ENCODE peak calls at places on chromosomes 11 and 22, in seven cellular contexts. One of them, this sample, is unnamed.

GRCh38 chr22:20246368-20247009 is 21.6 kb downstream of the RTN4R start:
- DNase-seq in uterus: no peak
- DNase-seq in choroid plexus epithelial cell: no peak
- DNase-seq in activated CD8-positive, alpha-beta T cell treated with anti-CD3 and anti-CD28 coated beads for 36 hours: no peak
- DNase-seq in GM10248: no peak
- DNase-seq in sigmoid colon: no peak
- DNase-seq in brain microvascular endothelial cell: no peak
- DNase-seq in this sample: no peak

GRCh38 chr11:124892131-124892530 is 5.5 kb downstream of the ROBO4 start:
- DNase-seq in sigmoid colon: no peak
- DNase-seq in choroid plexus epithelial cell: no peak
- DNase-seq in activated CD8-positive, alpha-beta T cell treated with anti-CD3 and anti-CD28 coated beads for 36 hours: no peak
- DNase-seq in GM10248: no peak
- DNase-seq in brain microvascular endothelial cell: no peak
- DNase-seq in uterus: no peak
- DNase-seq in this sample: no peak

GRCh38 chr11:102763440-102763839 is 17.0 kb downstream of the MMP10 start:
- DNase-seq in uterus: no peak
- DNase-seq in brain microvascular endothelial cell: peak; percentile 7
- DNase-seq in activated CD8-positive, alpha-beta T cell treated with anti-CD3 and anti-CD28 coated beads for 36 hours: no peak
- DNase-seq in sigmoid colon: no peak
- DNase-seq in choroid plexus epithelial cell: no peak
- DNase-seq in GM10248: no peak
- DNase-seq in this sample: no peak

GRCh38 chr22:31947296-31947695 is 3.0 kb downstream of the YWHAH start:
- DNase-seq in sigmoid colon: no peak
- DNase-seq in uterus: no peak
- DNase-seq in activated CD8-positive, alpha-beta T cell treated with anti-CD3 and anti-CD28 coated beads for 36 hours: peak; percentile 52
- DNase-seq in choroid plexus epithelial cell: peak; percentile 62
- DNase-seq in brain microvascular endothelial cell: no peak
- DNase-seq in GM10248: peak; percentile 65
- DNase-seq in this sample: no peak

GRCh38 chr11:113189909-113190667 is 124.3 kb upstream of the TTC12 start:
- DNase-seq in sigmoid colon: no peak
- DNase-seq in uterus: peak; percentile 57
- DNase-seq in brain microvascular endothelial cell: peak; percentile 31
- DNase-seq in GM10248: no peak
- DNase-seq in choroid plexus epithelial cell: peak; percentile 82
- DNase-seq in activated CD8-positive, alpha-beta T cell treated with anti-CD3 and anti-CD28 coated beads for 36 hours: peak; percentile 5
- DNase-seq in this sample: no peak

GRCh38 chr11:33266418-33267215 is 9.4 kb downstream of the HIPK3 start:
- DNase-seq in brain microvascular endothelial cell: peak; percentile 85
- DNase-seq in activated CD8-positive, alpha-beta T cell treated with anti-CD3 and anti-CD28 coated beads for 36 hours: no peak
- DNase-seq in uterus: no peak
- DNase-seq in GM10248: no peak
- DNase-seq in choroid plexus epithelial cell: peak; percentile 91
- DNase-seq in sigmoid colon: no peak
- DNase-seq in this sample: no peak

GRCh38 chr22:26174280-26174679 is 5.0 kb downstream of the SEZ6L start:
- DNase-seq in sigmoid colon: no peak
- DNase-seq in activated CD8-positive, alpha-beta T cell treated with anti-CD3 and anti-CD28 coated beads for 36 hours: no peak
- DNase-seq in choroid plexus epithelial cell: no peak
- DNase-seq in brain microvascular endothelial cell: no peak
- DNase-seq in uterus: no peak
- DNase-seq in GM10248: no peak
- DNase-seq in this sample: no peak

GRCh38 chr11:46991391-46991790 is 54.8 kb downstream of the CSTPP1 start:
- DNase-seq in choroid plexus epithelial cell: no peak
- DNase-seq in sigmoid colon: no peak
- DNase-seq in brain microvascular endothelial cell: no peak
- DNase-seq in activated CD8-positive, alpha-beta T cell treated with anti-CD3 and anti-CD28 coated beads for 36 hours: no peak
- DNase-seq in uterus: no peak
- DNase-seq in GM10248: no peak
- DNase-seq in this sample: no peak

GRCh38 chr11:71489311-71490043 is 36.5 kb downstream of the NADSYN1 start:
- DNase-seq in activated CD8-positive, alpha-beta T cell treated with anti-CD3 and anti-CD28 coated beads for 36 hours: peak; percentile 80
- DNase-seq in uterus: no peak
- DNase-seq in brain microvascular endothelial cell: peak; percentile 72
- DNase-seq in choroid plexus epithelial cell: peak; percentile 80
- DNase-seq in sigmoid colon: peak; percentile 45
- DNase-seq in GM10248: peak; percentile 86
- DNase-seq in this sample: peak; percentile 84

GRCh38 chr11:128757235-128757711 is 63.4 kb downstream of the FLI1 start:
- DNase-seq in sigmoid colon: no peak
- DNase-seq in GM10248: peak; percentile 82
- DNase-seq in brain microvascular endothelial cell: peak; percentile 77
- DNase-seq in uterus: peak; percentile 33
- DNase-seq in choroid plexus epithelial cell: peak; percentile 87
- DNase-seq in activated CD8-positive, alpha-beta T cell treated with anti-CD3 and anti-CD28 coated beads for 36 hours: peak; percentile 88
- DNase-seq in this sample: no peak

GRCh38 chr22:11627436-11627797 is 3900.6 kb upstream of the OR11H1 start:
- DNase-seq in GM10248: no peak
- DNase-seq in uterus: no peak
- DNase-seq in activated CD8-positive, alpha-beta T cell treated with anti-CD3 and anti-CD28 coated beads for 36 hours: no peak
- DNase-seq in brain microvascular endothelial cell: no peak
- DNase-seq in choroid plexus epithelial cell: peak; percentile 28
- DNase-seq in sigmoid colon: no peak
- DNase-seq in this sample: no peak

GRCh38 chr11:76787911-76788596 is 4.9 kb downstream of the TSKU start:
- DNase-seq in sigmoid colon: peak; percentile 74
- DNase-seq in choroid plexus epithelial cell: peak; percentile 96
- DNase-seq in brain microvascular endothelial cell: no peak
- DNase-seq in activated CD8-positive, alpha-beta T cell treated with anti-CD3 and anti-CD28 coated beads for 36 hours: no peak
- DNase-seq in GM10248: no peak
- DNase-seq in uterus: peak; percentile 51
- DNase-seq in this sample: peak; percentile 61

GRCh38 chr11:134486106-134486505 is 74.1 kb upstream of the B3GAT1 start:
- DNase-seq in uterus: no peak
- DNase-seq in brain microvascular endothelial cell: no peak
- DNase-seq in GM10248: no peak
- DNase-seq in choroid plexus epithelial cell: no peak
- DNase-seq in sigmoid colon: no peak
- DNase-seq in activated CD8-positive, alpha-beta T cell treated with anti-CD3 and anti-CD28 coated beads for 36 hours: no peak
- DNase-seq in this sample: no peak

GRCh38 chr22:24553597-24554315 is 1.2 kb downstream of the GUCD1 start:
- DNase-seq in uterus: no peak
- DNase-seq in choroid plexus epithelial cell: peak; percentile 41
- DNase-seq in sigmoid colon: peak; percentile 70
- DNase-seq in GM10248: no peak
- DNase-seq in activated CD8-positive, alpha-beta T cell treated with anti-CD3 and anti-CD28 coated beads for 36 hours: no peak
- DNase-seq in brain microvascular endothelial cell: peak; percentile 7
- DNase-seq in this sample: no peak

GRCh38 chr22:19607198-19608113 is 83.2 kb upstream of the CLDN5 start:
- DNase-seq in activated CD8-positive, alpha-beta T cell treated with anti-CD3 and anti-CD28 coated beads for 36 hours: peak; percentile 50
- DNase-seq in GM10248: no peak
- DNase-seq in sigmoid colon: no peak
- DNase-seq in brain microvascular endothelial cell: no peak
- DNase-seq in uterus: peak; percentile 68
- DNase-seq in choroid plexus epithelial cell: peak; percentile 32
- DNase-seq in this sample: peak; percentile 65

GRCh38 chr11:45654242-45654641 is 11.2 kb downstream of the CHST1 start:
- DNase-seq in activated CD8-positive, alpha-beta T cell treated with anti-CD3 and anti-CD28 coated beads for 36 hours: no peak
- DNase-seq in sigmoid colon: peak; percentile 54
- DNase-seq in brain microvascular endothelial cell: no peak
- DNase-seq in uterus: no peak
- DNase-seq in choroid plexus epithelial cell: no peak
- DNase-seq in GM10248: no peak
- DNase-seq in this sample: no peak

GRCh38 chr22:32249231-32249630 is 5.9 kb downstream of the SLC5A4 start:
- DNase-seq in sigmoid colon: no peak
- DNase-seq in GM10248: no peak
- DNase-seq in choroid plexus epithelial cell: no peak
- DNase-seq in uterus: no peak
- DNase-seq in brain microvascular endothelial cell: no peak
- DNase-seq in activated CD8-positive, alpha-beta T cell treated with anti-CD3 and anti-CD28 coated beads for 36 hours: no peak
- DNase-seq in this sample: no peak

DNA sequence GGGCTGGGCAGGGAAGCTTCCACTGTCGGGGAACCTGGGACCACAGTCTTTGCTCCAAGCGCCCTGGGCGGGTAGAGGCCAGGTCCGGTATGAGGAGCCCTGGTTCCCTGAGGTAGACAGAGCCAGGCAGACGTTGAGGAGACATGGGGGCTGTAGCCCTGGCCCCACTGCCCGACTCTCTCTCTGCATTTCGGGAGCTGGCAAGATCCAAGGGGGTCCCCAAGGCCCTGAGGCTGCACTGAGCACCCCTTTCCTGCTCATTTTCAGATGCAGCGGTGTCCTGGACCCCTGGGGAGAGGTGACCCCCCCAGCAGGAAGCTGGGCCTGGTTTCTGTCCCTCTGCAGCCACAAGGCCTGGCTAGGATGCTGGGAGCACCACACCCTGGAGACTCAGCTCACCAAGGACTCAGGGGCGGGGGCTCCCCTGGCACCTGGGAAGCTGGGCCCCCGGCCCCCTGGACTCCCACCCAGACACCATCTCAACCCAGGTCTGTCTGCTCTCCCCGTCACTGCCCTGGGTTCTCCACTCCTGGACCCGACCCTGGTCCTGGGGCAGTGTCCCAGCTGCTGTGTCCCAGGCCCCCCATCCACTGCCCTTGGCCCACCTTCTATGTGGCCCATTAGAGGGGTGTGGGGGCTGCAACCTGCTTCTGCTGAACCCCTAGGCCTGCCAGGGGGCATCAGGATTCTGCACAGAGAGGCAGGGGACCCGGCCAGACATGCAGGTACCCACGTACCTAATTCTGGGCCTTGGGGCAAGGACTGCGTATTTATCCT is 15.0 kb upstream of the MUC6 start:
- DNase-seq in sigmoid colon: peak; percentile 42
- DNase-seq in uterus: no peak
- DNase-seq in GM10248: no peak
- DNase-seq in brain microvascular endothelial cell: no peak
- DNase-seq in choroid plexus epithelial cell: no peak
- DNase-seq in activated CD8-positive, alpha-beta T cell treated with anti-CD3 and anti-CD28 coated beads for 36 hours: no peak
- DNase-seq in this sample: no peak
- TF ChIP-seq CTCF in sigmoid colon: no peak
- TF ChIP-seq CTCF in uterus: no peak
- TF ChIP-seq CTCF in GM10248: no peak
- TF ChIP-seq CTCF in brain microvascular endothelial cell: no peak
- TF ChIP-seq CTCF in choroid plexus epithelial cell: no peak
- TF ChIP-seq CTCF in activated CD8-positive, alpha-beta T cell treated with anti-CD3 and anti-CD28 coated beads for 36 hours: peak; percentile 41
- TF ChIP-seq CTCF in this sample: peak; percentile 31

DNA sequence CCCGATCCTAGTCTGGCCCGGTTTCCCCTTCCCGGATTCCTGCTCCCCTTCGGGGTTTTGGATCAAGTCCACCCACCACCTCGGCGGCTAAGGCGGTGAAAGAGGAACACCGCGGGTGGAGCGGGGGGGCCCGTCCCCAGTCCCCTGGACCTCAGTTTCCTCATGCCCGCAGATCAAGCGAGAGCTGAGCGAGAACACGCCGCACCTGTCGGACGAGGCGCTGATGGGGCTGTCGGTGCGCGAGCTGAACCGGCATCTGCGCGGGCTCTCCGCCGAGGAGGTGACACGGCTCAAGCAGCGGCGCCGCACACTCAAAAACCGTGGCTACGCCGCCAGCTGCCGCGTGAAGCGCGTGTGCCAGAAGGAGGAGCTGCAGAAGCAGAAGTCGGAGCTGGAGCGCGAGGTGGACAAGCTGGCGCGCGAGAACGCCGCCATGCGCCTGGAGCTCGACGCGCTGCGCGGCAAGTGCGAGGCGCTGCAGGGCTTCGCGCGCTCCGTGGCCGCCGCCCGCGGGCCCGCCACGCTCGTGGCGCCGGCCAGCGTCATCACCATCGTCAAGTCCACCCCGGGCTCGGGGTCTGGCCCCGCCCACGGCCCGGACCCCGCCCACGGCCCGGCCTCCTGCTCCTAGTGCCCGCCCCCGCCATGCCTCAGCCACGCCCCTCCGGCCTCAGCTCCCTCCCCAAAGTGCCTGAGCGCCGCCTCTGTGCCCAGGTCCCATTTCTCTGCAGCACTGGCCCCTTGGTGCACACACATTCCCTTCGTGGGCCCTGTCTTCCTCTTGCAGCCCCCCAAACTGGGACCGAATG is 12.7 kb downstream of the MAFF start:
- DNase-seq in uterus: peak; percentile 62
- DNase-seq in activated CD8-positive, alpha-beta T cell treated with anti-CD3 and anti-CD28 coated beads for 36 hours: peak; percentile 73
- DNase-seq in choroid plexus epithelial cell: peak; percentile 75
- DNase-seq in GM10248: peak; percentile 79
- DNase-seq in brain microvascular endothelial cell: no peak
- DNase-seq in sigmoid colon: peak; percentile 83
- DNase-seq in this sample: no peak
- TF ChIP-seq CTCF in uterus: no peak
- TF ChIP-seq CTCF in activated CD8-positive, alpha-beta T cell treated with anti-CD3 and anti-CD28 coated beads for 36 hours: no peak
- TF ChIP-seq CTCF in choroid plexus epithelial cell: peak; percentile 35
- TF ChIP-seq CTCF in GM10248: peak; percentile 14
- TF ChIP-seq CTCF in brain microvascular endothelial cell: peak; percentile 31
- TF ChIP-seq CTCF in sigmoid colon: no peak
- TF ChIP-seq CTCF in this sample: peak; percentile 31

DNA sequence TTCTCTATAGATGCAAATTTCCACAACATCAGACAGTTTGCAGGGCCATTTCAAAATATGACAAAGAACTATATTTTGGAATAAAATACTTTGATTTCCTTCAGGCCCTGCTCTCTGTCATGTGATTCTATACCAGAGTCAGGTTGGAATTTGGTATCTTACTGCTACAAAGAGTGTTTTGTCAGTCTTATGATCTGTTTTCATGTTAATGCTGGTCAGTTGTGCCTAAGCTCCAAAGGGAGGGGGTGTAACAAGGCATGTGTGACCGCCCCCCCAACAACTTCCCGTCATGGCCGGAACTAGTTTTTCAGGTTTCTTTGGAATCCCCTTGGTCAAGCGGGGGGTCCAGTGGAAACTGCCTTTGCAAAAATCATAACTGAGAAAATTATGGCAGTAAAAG is 15.1 kb downstream of the C11orf96 start:
- DNase-seq in choroid plexus epithelial cell: no peak
- DNase-seq in sigmoid colon: no peak
- DNase-seq in uterus: no peak
- DNase-seq in brain microvascular endothelial cell: no peak
- DNase-seq in activated CD8-positive, alpha-beta T cell treated with anti-CD3 and anti-CD28 coated beads for 36 hours: no peak
- DNase-seq in GM10248: no peak
- DNase-seq in this sample: no peak
- TF ChIP-seq CTCF in choroid plexus epithelial cell: no peak
- TF ChIP-seq CTCF in sigmoid colon: no peak
- TF ChIP-seq CTCF in uterus: no peak
- TF ChIP-seq CTCF in brain microvascular endothelial cell: no peak
- TF ChIP-seq CTCF in activated CD8-positive, alpha-beta T cell treated with anti-CD3 and anti-CD28 coated beads for 36 hours: no peak
- TF ChIP-seq CTCF in GM10248: no peak
- TF ChIP-seq CTCF in this sample: no peak

GRCh38 chr11:32232516-32232915 is 141.6 kb downstream of the RCN1 start:
- DNase-seq in uterus: no peak
- DNase-seq in choroid plexus epithelial cell: no peak
- DNase-seq in sigmoid colon: no peak
- DNase-seq in GM10248: no peak
- DNase-seq in activated CD8-positive, alpha-beta T cell treated with anti-CD3 and anti-CD28 coated beads for 36 hours: no peak
- DNase-seq in brain microvascular endothelial cell: no peak
- DNase-seq in this sample: no peak

GRCh38 chr11:32233928-32234327 is 143.1 kb downstream of the RCN1 start:
- DNase-seq in sigmoid colon: no peak
- DNase-seq in brain microvascular endothelial cell: no peak
- DNase-seq in activated CD8-positive, alpha-beta T cell treated with anti-CD3 and anti-CD28 coated beads for 36 hours: no peak
- DNase-seq in choroid plexus epithelial cell: no peak
- DNase-seq in GM10248: no peak
- DNase-seq in uterus: no peak
- DNase-seq in this sample: no peak

GRCh38 chr11:32233276-32233675 is 142.4 kb downstream of the RCN1 start:
- DNase-seq in sigmoid colon: no peak
- DNase-seq in GM10248: no peak
- DNase-seq in brain microvascular endothelial cell: no peak
- DNase-seq in uterus: no peak
- DNase-seq in activated CD8-positive, alpha-beta T cell treated with anti-CD3 and anti-CD28 coated beads for 36 hours: no peak
- DNase-seq in choroid plexus epithelial cell: no peak
- DNase-seq in this sample: no peak

GRCh38 chr11:32229566-32230240 is 138.8 kb downstream of the RCN1 start:
- DNase-seq in uterus: no peak
- DNase-seq in choroid plexus epithelial cell: no peak
- DNase-seq in activated CD8-positive, alpha-beta T cell treated with anti-CD3 and anti-CD28 coated beads for 36 hours: no peak
- DNase-seq in GM10248: no peak
- DNase-seq in brain microvascular endothelial cell: no peak
- DNase-seq in sigmoid colon: no peak
- DNase-seq in this sample: no peak

GRCh38 chr11:32231909-32232493 is 141.1 kb downstream of the RCN1 start:
- DNase-seq in uterus: no peak
- DNase-seq in choroid plexus epithelial cell: peak; percentile 62
- DNase-seq in sigmoid colon: no peak
- DNase-seq in GM10248: peak; percentile 32
- DNase-seq in activated CD8-positive, alpha-beta T cell treated with anti-CD3 and anti-CD28 coated beads for 36 hours: peak; percentile 25
- DNase-seq in brain microvascular endothelial cell: peak; percentile 32
- DNase-seq in this sample: no peak
- TF ChIP-seq CTCF in uterus: no peak
- TF ChIP-seq CTCF in choroid plexus epithelial cell: peak; percentile 92
- TF ChIP-seq CTCF in sigmoid colon: no peak
- TF ChIP-seq CTCF in GM10248: peak; percentile 65
- TF ChIP-seq CTCF in activated CD8-positive, alpha-beta T cell treated with anti-CD3 and anti-CD28 coated beads for 36 hours: peak; percentile 59
- TF ChIP-seq CTCF in brain microvascular endothelial cell: peak; percentile 89
- TF ChIP-seq CTCF in this sample: peak; percentile 61

This sample was measured in chondrocyte.